ENCODE peak calls at places on chromosomes 16 and 17, in five cellular contexts. R, Q, O, S and C are unnamed samples.

GRCh38 chr17:62597920-62598319 is 29.6 kb upstream of the MRC2 start:
- DNase-seq in S (no peak), Q (peak), O (no peak), R (no peak), C (no peak)

GRCh38 chr17:39231587-39232551 is 6.1 kb upstream of the STAC2 start:
- DNase-seq in R (peak), S (peak), O (no peak), Q (peak), C (no peak)

GRCh38 chr16:4415538-4416199 is 727 bp downstream of the CORO7 start:
- DNase-seq in S (peak), Q (peak), O (no peak), R (peak), C (no peak)

GRCh38 chr16:11212819-11213196 is 43.2 kb downstream of the SOCS1 start:
- DNase-seq in R (no peak), O (no peak), Q (no peak), S (no peak), C (no peak)

GRCh38 chr16:68074850-68075249 is 10.3 kb upstream of the NFATC3 start:
- DNase-seq in R (peak), Q (no peak), O (no peak), S (no peak), C (no peak)

GRCh38 chr17:27396045-27396444 is 60.2 kb upstream of the KSR1 start:
- DNase-seq in O (no peak), S (no peak), Q (no peak), R (no peak), C (no peak)

GRCh38 chr17:38783227-38783626 is 16.1 kb downstream of the PIP4K2B start:
- DNase-seq in Q (no peak), R (no peak), O (no peak), S (no peak), C (no peak)

GRCh38 chr17:45792995-45793755 is 9.1 kb downstream of the CRHR1 start:
- DNase-seq in Q (no peak), S (peak), R (no peak), O (no peak), C (no peak)

GRCh38 chr16:56669005-56669839 is at the start of gene MT1H:
- DNase-seq in S (no peak), Q (no peak), O (no peak), R (no peak), C (no peak)

GRCh38 chr17:73938706-73939105 is 264.8 kb upstream of the RPL38 start:
- DNase-seq in R (no peak), S (no peak), O (no peak), Q (no peak), C (no peak)

GRCh38 chr17:69057280-69057679 is 3.4 kb downstream of the ABCA9 start:
- DNase-seq in S (no peak), Q (no peak), O (no peak), R (no peak), C (no peak)

GRCh38 chr17:69058165-69058564 is 2.6 kb downstream of the ABCA9 start:
- DNase-seq in S (no peak), O (peak), Q (no peak), R (no peak), C (no peak)

GRCh38 chr17:69061901-69062556 is 1.3 kb upstream of the ABCA9 start:
- DNase-seq in Q (no peak), S (no peak), O (no peak), R (no peak), C (no peak)

GRCh38 chr17:69060835-69061234 is at the start of gene ABCA9:
- DNase-seq in O (no peak), Q (no peak), R (no peak), S (no peak), C (no peak)

GRCh38 chr17:69059458-69060205 is 1.1 kb downstream of the ABCA9 start:
- DNase-seq in Q (no peak), R (no peak), O (no peak), S (no peak), C (no peak)
- H3K27ac ChIP-seq in Q (no peak), R (no peak), O (no peak), S (no peak), C (no peak)

GRCh38 chr17:40558300-40558584 is 7.0 kb downstream of the CCR7 start:
- DNase-seq in R (no peak), Q (no peak), O (no peak), S (no peak), C (no peak)
- H3K27ac ChIP-seq in R (peak), Q (no peak), O (no peak), S (no peak), C (no peak)

GRCh38 chr17:29181226-29181625 is 1.0 kb upstream of the MYO18A start:
- DNase-seq in S (no peak), O (no peak), Q (no peak), R (no peak), C (peak)

GRCh38 chr17:29179232-29180036 is 764 bp downstream of the MYO18A start:
- DNase-seq in Q (peak), O (no peak), S (peak), R (no peak), C (peak)

GRCh38 chr17:29178750-29179231 is 1.4 kb downstream of the MYO18A start:
- DNase-seq in S (no peak), R (no peak), Q (no peak), O (no peak), C (peak)

GRCh38 chr17:29180788-29181160 is 576 bp upstream of the MYO18A start:
- DNase-seq in R (no peak), S (no peak), Q (no peak), O (no peak), C (no peak)

GRCh38 chr17:29180051-29180787 is at the start of gene MYO18A:
- DNase-seq in Q (peak), R (peak), O (no peak), S (peak), C (peak)
- H3K27ac ChIP-seq in Q (peak), R (no peak), O (peak), S (peak), C (peak)

DNA sequence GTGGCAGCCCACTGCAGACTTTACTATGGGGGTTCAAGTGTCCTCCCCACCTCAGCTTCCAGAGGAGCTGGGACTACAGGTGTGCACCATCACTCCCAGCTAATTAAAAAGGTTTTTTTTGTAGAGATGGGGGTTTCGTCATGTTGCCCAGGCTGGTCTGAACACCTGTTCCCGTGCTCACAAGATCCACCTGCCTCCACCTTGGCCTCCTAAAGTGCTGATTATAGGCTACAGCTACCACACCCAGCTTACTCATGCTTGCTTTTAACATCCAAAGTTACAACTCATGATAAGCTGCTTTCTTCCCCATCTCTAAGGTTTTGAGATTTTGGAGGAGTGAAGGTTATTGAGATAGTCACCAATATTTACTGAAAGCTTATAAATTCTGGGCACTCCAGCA is 2.6 kb downstream of the NUP88 start:
- DNase-seq in Q (no peak), R (no peak), O (no peak), S (no peak), C (no peak)
- H3K27ac ChIP-seq in Q (peak), R (no peak), O (no peak), S (no peak), C (peak)

DNA sequence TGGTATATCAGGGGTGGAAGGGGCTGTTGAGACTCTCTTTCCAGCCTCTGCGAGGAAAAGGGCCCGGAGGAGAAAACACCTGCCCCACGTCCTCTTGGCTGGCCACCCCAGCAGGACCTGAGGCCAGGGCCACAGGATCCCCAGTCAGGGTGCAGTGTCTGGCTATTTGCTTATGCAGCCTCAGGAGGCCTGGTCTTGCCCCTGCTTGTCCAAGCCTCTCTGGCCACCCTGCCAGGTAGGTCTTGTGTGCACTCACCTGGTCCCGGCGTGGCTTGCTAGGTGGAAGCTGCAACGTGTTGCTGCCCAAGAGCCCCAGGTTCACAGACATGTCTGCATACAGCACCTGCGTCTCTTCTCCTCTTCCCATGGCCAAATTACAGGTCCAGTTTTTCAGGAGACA is 549 bp downstream of the TMEM238L start:
- DNase-seq in O (no peak), S (no peak), Q (no peak), R (no peak), C (no peak)
- H3K27ac ChIP-seq in O (no peak), S (no peak), Q (no peak), R (no peak), C (no peak)